ENCODE peak calls at places on chromosomes 7 and 10, in seven cellular contexts. R, Z, W, L, H, E and Q are unnamed samples.

GRCh38 chr7:1800876-1801275 is 130.8 kb downstream of the ELFN1 start:
- DNase-seq in Z (no peak), R (no peak), W (no peak), H (no peak), L (no peak), E (no peak), Q (no peak)

GRCh38 chr7:18040196-18040595 is 12.6 kb upstream of the PRPS1L1 start:
- DNase-seq in W (no peak), L (no peak), H (no peak), E (peak; percentile 25), R (no peak), Z (peak; percentile 85), Q (peak; percentile 79)

GRCh38 chr10:77875730-77876129 is 50.8 kb downstream of the DLG5 start:
- DNase-seq in R (no peak), W (no peak), H (no peak), L (no peak), Z (no peak), E (no peak), Q (no peak)

GRCh38 chr10:33073641-33074410 is 115.8 kb upstream of the ITGB1 start:
- DNase-seq in Z (peak; percentile 20), H (no peak), R (no peak), L (no peak), E (no peak), W (no peak), Q (peak; percentile 5)

GRCh38 chr10:97584798-97585438 is 729 bp downstream of the HOGA1 start:
- DNase-seq in W (no peak), R (no peak), E (no peak), Z (no peak), L (no peak), H (no peak), Q (no peak)

GRCh38 chr10:49264177-49264677 is 34.7 kb upstream of the C10orf71 start:
- DNase-seq in E (no peak), Z (no peak), L (no peak), R (no peak), W (no peak), H (no peak), Q (no peak)

GRCh38 chr10:30705086-30705624 is 75.6 kb upstream of the LYZL2 start:
- DNase-seq in Z (no peak), E (no peak), L (no peak), W (no peak), H (no peak), R (no peak), Q (no peak)

GRCh38 chr7:102050864-102051460 is 233.5 kb downstream of the CUX1 start:
- DNase-seq in W (no peak), L (no peak), H (no peak), R (no peak), E (no peak), Z (no peak), Q (no peak)

GRCh38 chr10:31929260-31929985 is 792 bp upstream of the ARHGAP12 start:
- DNase-seq in E (peak; percentile 59), W (peak; percentile 69), L (peak; percentile 77), Z (no peak), R (peak; percentile 73), H (peak; percentile 64), Q (peak; percentile 45)

GRCh38 chr7:34066968-34067367 is 161.6 kb downstream of the BMPER start:
- DNase-seq in Z (peak; percentile 58), H (peak; percentile 1), W (no peak), R (no peak), E (no peak), L (no peak), Q (no peak)

GRCh38 chr10:92848037-92848440 is 281 bp upstream of the EXOC6 start:
- DNase-seq in H (no peak), R (no peak), L (no peak), E (no peak), Z (no peak), W (no peak), Q (no peak)

GRCh38 chr7:42939457-42940240 is 7.5 kb downstream of the MRPL32 start:
- DNase-seq in Z (no peak), L (no peak), W (no peak), H (no peak), R (no peak), E (no peak), Q (no peak)

GRCh38 chr10:72353963-72354355 is 760 bp downstream of the DNAJB12 start:
- DNase-seq in H (peak; percentile 53), E (no peak), L (no peak), R (peak; percentile 56), W (peak; percentile 78), Z (peak; percentile 51), Q (peak; percentile 17)

GRCh38 chr10:58781873-58782488 is 269.3 kb downstream of the BICC1 start:
- DNase-seq in Z (peak; percentile 43), E (peak; percentile 31), R (no peak), W (peak; percentile 75), H (peak; percentile 8), L (no peak), Q (peak; percentile 49)

GRCh38 chr7:96669812-96670211 is 39.8 kb downstream of the SEM1 start:
- DNase-seq in R (no peak), E (no peak), H (peak; percentile 71), Z (no peak), L (no peak), W (no peak), Q (no peak)

GRCh38 chr7:143279186-143280098 is 5.3 kb upstream of the TMEM139 start:
- DNase-seq in H (no peak), R (no peak), W (no peak), E (no peak), L (no peak), Z (peak; percentile 82), Q (peak; percentile 25)

GRCh38 chr10:86438091-86438749 is 71.6 kb upstream of the GRID1 start:
- DNase-seq in Z (no peak), R (no peak), W (no peak), H (no peak), L (no peak), E (no peak), Q (no peak)

GRCh38 chr10:99930731-99931550 is 78.8 kb downstream of the DNMBP start:
- DNase-seq in R (no peak), H (peak; percentile 6), L (peak; percentile 93), E (no peak), W (no peak), Z (peak; percentile 59), Q (no peak)

GRCh38 chr10:86361134-86362128 is 5.2 kb downstream of the GRID1 start:
- DNase-seq in L (no peak), H (peak; percentile 75), W (no peak), E (no peak), R (peak; percentile 18), Z (no peak), Q (no peak)

GRCh38 chr7:15839415-15840100 is 153.1 kb upstream of the MEOX2 start:
- DNase-seq in R (peak; percentile 67), W (no peak), H (no peak), E (no peak), Z (no peak), L (no peak), Q (no peak)

GRCh38 chr10:23171232-23171876 is 20.8 kb upstream of the PTF1A start:
- DNase-seq in H (no peak), E (peak; percentile 28), L (peak; percentile 69), Z (peak; percentile 39), W (no peak), R (no peak), Q (no peak)

GRCh38 chr7:142908921-142909870 is 23.7 kb upstream of the TRPV6 start:
- DNase-seq in L (peak; percentile 44), W (peak; percentile 14), Z (peak; percentile 3), R (no peak), E (no peak), H (no peak), Q (no peak)

GRCh38 chr10:52314007-52314821 is at the start of gene DKK1:
- DNase-seq in R (peak; percentile 60), Z (peak; percentile 82), L (peak; percentile 72), H (no peak), E (peak; percentile 82), W (peak; percentile 77), Q (peak; percentile 76)

GRCh38 chr7:66047426-66047825 is 28.2 kb upstream of the ASL start:
- DNase-seq in R (no peak), H (no peak), W (no peak), L (no peak), Z (peak; percentile 96), E (peak; percentile 38), Q (peak; percentile 95)

GRCh38 chr10:16904619-16905018 is 87.4 kb upstream of the RSU1 start:
- DNase-seq in R (no peak), L (no peak), H (no peak), E (no peak), Z (peak; percentile 84), W (peak; percentile 91), Q (peak; percentile 19)

GRCh38 chr7:135197906-135198655 is 13.2 kb downstream of the WDR91 start:
- DNase-seq in W (no peak), L (no peak), H (no peak), Z (peak; percentile 87), R (no peak), E (no peak), Q (no peak)

GRCh38 chr7:98278936-98279335 is 2.5 kb upstream of the BRI3 start:
- DNase-seq in E (no peak), L (no peak), R (no peak), H (peak; percentile 36), W (no peak), Z (no peak), Q (no peak)

GRCh38 chr10:59838390-59838789 is 68.0 kb downstream of the CCDC6 start:
- DNase-seq in E (no peak), H (no peak), Z (no peak), L (no peak), R (no peak), W (no peak), Q (no peak)

GRCh38 chr10:35208536-35208935 is 81.9 kb downstream of the CREM start:
- DNase-seq in H (no peak), E (no peak), W (peak; percentile 90), R (no peak), Z (no peak), L (no peak), Q (no peak)

GRCh38 chr10:48623607-48624132 is 18.8 kb upstream of the ARHGAP22 start:
- DNase-seq in Z (no peak), E (no peak), H (no peak), W (no peak), R (no peak), L (no peak), Q (peak; percentile 75)

GRCh38 chr7:76294344-76295024 is 8.0 kb upstream of the HSPB1 start:
- DNase-seq in L (peak; percentile 98), E (no peak), W (peak; percentile 60), Z (peak; percentile 98), R (peak; percentile 98), H (peak; percentile 74), Q (peak; percentile 96)

GRCh38 chr7:23938937-23939552 is 229.0 kb downstream of the STK31 start:
- DNase-seq in W (peak; percentile 27), E (peak; percentile 48), H (peak; percentile 75), R (no peak), Z (peak; percentile 21), L (peak; percentile 13), Q (peak; percentile 53)

GRCh38 chr10:86900955-86901354 is 56.5 kb downstream of the MMRN2 start:
- DNase-seq in R (peak; percentile 81), E (no peak), H (no peak), L (peak; percentile 90), Z (peak; percentile 71), W (no peak), Q (peak; percentile 7)

GRCh38 chr10:72260588-72261322 is 13.0 kb upstream of the DDIT4 start:
- DNase-seq in E (peak; percentile 88), L (peak; percentile 65), Z (peak; percentile 80), W (peak; percentile 100), R (peak; percentile 88), H (peak; percentile 82), Q (peak; percentile 96)

GRCh38 chr10:12193193-12193592 is 2.5 kb downstream of the NUDT5 start:
- DNase-seq in E (no peak), H (no peak), Z (peak; percentile 82), W (peak; percentile 42), R (no peak), L (no peak), Q (peak; percentile 63)

GRCh38 chr7:44318296-44318695 is 7.1 kb downstream of the CAMK2B start:
- DNase-seq in R (no peak), W (no peak), H (no peak), L (no peak), E (no peak), Z (no peak), Q (no peak)

GRCh38 chr10:74488907-74489306 is 337.5 kb upstream of the KAT6B start:
- DNase-seq in E (no peak), R (no peak), L (no peak), W (no peak), Z (no peak), H (no peak), Q (no peak)

GRCh38 chr7:100215895-100216294 is 3.9 kb upstream of the PVRIG start:
- DNase-seq in R (no peak), L (peak; percentile 36), Z (no peak), W (no peak), H (no peak), E (no peak), Q (no peak)